ENCODE peak calls at places on chromosomes 5 and 9, in seven cellular contexts. G, R, O, E, M, K and C are unnamed samples. For H3K4me1, the result is how much of the 10 kb centered on the place peaks cover.

GRCh38 chr5:125140855-125141254 is 394.4 kb upstream of the ZNF608 start:
- DNase-seq in M (no peak), R (peak), O (peak), G (no peak), E (peak), K (no peak), C (no peak)

GRCh38 chr5:40374853-40375252 is 304.9 kb upstream of the PTGER4 start:
- DNase-seq in O (no peak), K (no peak), M (no peak), R (peak), G (no peak), E (no peak), C (no peak)

GRCh38 chr5:56951946-56952691 is at the start of gene MIER3:
- DNase-seq in R (peak), O (peak), G (peak), K (peak), E (peak), M (peak), C (peak)

GRCh38 chr5:1648806-1649205 is 125.0 kb upstream of the LPCAT1 start:
- DNase-seq in E (no peak), G (no peak), M (no peak), K (no peak), R (no peak), O (peak), C (no peak)

GRCh38 chr9:84493284-84493947 is 152.9 kb upstream of the SLC28A3 start:
- DNase-seq in M (peak), E (no peak), K (no peak), R (no peak), G (no peak), O (no peak), C (no peak)

GRCh38 chr9:132199056-132199455 is 37.2 kb downstream of the NTNG2 start:
- DNase-seq in R (no peak), G (no peak), E (no peak), M (no peak), O (no peak), K (no peak), C (no peak)

GRCh38 chr5:170907758-170908157 is 45.9 kb downstream of the RANBP17 start:
- DNase-seq in K (no peak), R (peak), G (no peak), E (peak), M (no peak), O (peak), C (no peak)

GRCh38 chr9:124574534-124574933 is 67.3 kb upstream of the NR5A1 start:
- DNase-seq in M (no peak), O (no peak), E (no peak), R (no peak), G (no peak), K (no peak), C (no peak)

GRCh38 chr9:137670391-137671195 is 51.8 kb downstream of the EHMT1 start:
- DNase-seq in G (peak), E (no peak), K (no peak), O (no peak), R (no peak), M (peak), C (peak)

DNA sequence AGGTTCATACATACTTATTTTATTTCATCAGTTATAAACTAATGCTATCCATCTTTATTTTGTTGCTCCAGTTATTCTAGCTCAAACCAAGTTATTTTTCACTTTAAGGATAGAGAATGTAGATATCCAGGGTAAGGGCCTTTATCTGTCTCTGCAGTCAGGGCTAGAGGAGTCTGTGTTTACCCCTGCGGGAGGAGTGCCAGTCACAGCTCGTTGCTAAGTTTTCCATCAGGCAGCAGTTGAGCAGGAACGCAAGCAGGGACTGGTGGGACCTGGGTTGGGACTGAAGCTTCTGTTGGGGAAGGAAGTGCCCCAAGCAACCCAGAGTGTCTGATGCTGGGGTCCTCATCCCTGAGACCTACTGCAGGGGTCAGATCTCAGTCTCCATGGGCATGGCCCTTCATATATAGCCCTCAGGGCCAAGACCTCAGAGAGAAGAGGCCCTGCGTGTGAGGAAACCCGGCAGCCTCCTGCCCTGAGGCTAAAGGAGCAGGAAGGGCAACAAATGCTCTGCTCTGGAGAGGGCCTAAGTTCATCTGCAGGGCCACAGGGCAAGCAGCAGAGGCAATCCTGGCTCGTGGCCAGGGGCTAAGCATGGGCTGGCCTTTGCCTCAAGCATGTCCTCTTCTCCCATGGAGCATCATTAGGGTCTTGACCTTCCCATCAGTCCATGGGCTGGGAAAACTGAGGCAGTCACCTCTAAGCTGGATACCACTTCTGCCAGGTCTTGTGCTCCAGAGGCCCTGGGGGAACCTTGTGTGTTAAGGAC is 6.6 kb downstream of the SLC22A4 start:
- DNase-seq in G (no peak), M (no peak), O (no peak), E (no peak), K (no peak), R (no peak), C (no peak)
- H3K4me1 ChIP-seq in G (under half), M (under half), O (under half), E (under half), K (under half), R (under half), C (under half)

GRCh38 chr9:70389642-70390266 is 24.7 kb downstream of the KLF9 start:
- DNase-seq in O (peak), K (no peak), E (peak), R (peak), G (no peak), M (peak), C (no peak)

GRCh38 chr9:70389188-70389587 is 25.3 kb downstream of the KLF9 start:
- DNase-seq in O (no peak), E (no peak), K (no peak), R (no peak), M (no peak), G (no peak), C (no peak)

GRCh38 chr9:70390922-70391321 is 23.5 kb downstream of the KLF9 start:
- DNase-seq in E (no peak), R (peak), G (no peak), K (no peak), O (peak), M (no peak), C (no peak)

GRCh38 chr9:70392850-70393249 is 21.6 kb downstream of the KLF9 start:
- DNase-seq in G (no peak), E (no peak), O (no peak), K (no peak), M (no peak), R (peak), C (no peak)

DNA sequence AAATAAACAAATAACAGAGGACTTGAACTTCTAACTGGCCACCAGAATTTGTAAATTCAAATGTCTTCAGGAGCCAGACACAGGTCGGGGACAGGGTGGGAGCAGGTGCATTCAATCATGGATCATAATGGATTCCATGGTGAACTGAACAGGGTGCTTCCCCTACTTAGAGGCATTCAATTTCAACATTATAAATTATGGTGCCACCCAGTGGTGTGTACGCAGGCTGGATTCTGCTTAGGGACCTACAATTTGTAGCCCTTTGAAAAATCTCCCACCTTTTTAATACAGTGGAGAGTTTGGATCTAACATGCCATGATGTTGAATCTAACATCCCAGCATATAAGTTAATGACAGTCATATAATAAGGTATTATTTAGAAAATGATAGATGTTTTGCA is 22.3 kb downstream of the KLF9 start:
- DNase-seq in O (no peak), E (no peak), K (peak), M (no peak), R (peak), G (no peak), C (no peak)
- TF ChIP-seq CTCF in O (peak), E (no peak), K (peak), M (peak), R (peak), G (peak), C (peak)

DNA sequence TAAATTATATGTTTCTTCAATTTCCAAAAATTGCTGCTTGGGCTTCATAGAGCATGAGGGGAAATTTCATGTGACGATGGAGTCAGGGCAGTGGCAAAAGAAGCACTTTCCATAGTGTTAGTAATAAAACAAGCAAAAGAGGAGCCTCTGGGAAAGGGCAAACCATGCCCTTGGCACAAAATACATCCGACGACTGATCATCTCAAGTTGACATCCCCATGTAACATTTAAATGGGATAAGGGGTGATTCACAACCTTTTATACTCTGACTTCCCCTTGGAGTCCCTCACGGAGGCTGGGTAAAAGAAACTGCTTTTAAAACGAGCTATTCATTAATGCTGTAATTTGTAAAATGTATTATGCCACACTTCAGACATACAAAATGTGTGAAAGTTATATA is 161.4 kb upstream of the DMRT1 start:
- DNase-seq in O (no peak), M (no peak), R (no peak), K (no peak), E (no peak), G (no peak), C (no peak)
- H3K4me1 ChIP-seq in O (under half), M (under half), R (under half), K (under half), E (under half), G (under half), C (under half)

GRCh38 chr9:118522093-118523028 is 818.2 kb downstream of the TLR4 start:
- DNase-seq in E (no peak), G (no peak), O (peak), K (peak), R (peak), M (peak), C (peak)
- TF ChIP-seq CTCF in E (peak), G (no peak), O (peak), K (peak), R (peak), M (peak), C (peak)

GRCh38 chr9:113594484-113595299 is 131.2 kb downstream of the RGS3 start:
- DNase-seq in K (peak), R (no peak), E (no peak), M (no peak), O (no peak), G (no peak), C (peak)
- H3K4me1 ChIP-seq in K (under half), R (under half), E (under half), M (under half), O (under half), G (under half), C (half or more)